ENCODE peak calls at places on chromosomes 3 and 15, in five cellular contexts. V is adrenal gland, Q is sigmoid colon, A is esophagus squamous epithelium, X is HFF-Myc. M is an unnamed sample.

GRCh38 chr3:104763007-104763406 is 603.7 kb upstream of the ALCAM start:
- DNase-seq in V (peak), Q (no peak), A (no peak), X (peak), M (no peak)

GRCh38 chr15:51006336-51006985 is 88.2 kb downstream of the TNFAIP8L3 start:
- DNase-seq in V (no peak), Q (no peak), A (no peak), X (no peak), M (no peak)

GRCh38 chr15:85399627-85400026 is 19.2 kb downstream of the AKAP13 start:
- DNase-seq in V (no peak), Q (no peak), A (no peak), X (no peak), M (no peak)

GRCh38 chr3:158768361-158768787 is 33.5 kb upstream of the MFSD1 start:
- DNase-seq in V (peak), Q (peak), A (no peak), X (no peak), M (no peak)

GRCh38 chr3:142888484-142889262 is at the start of gene PCOLCE2:
- DNase-seq in V (no peak), Q (peak), A (no peak), X (no peak), M (peak)

GRCh38 chr15:68427366-68427765 is 4.6 kb downstream of the ITGA11 start:
- DNase-seq in V (no peak), Q (no peak), A (no peak), X (no peak), M (no peak)

GRCh38 chr3:41265011-41265545 is 65.8 kb downstream of the CTNNB1 start:
- DNase-seq in V (no peak), Q (no peak), A (no peak), X (peak), M (no peak)

GRCh38 chr3:193897288-193897687 is 238.7 kb upstream of the HES1 start:
- DNase-seq in V (peak), Q (no peak), A (no peak), X (no peak), M (no peak)

GRCh38 chr3:134143828-134144390 is 106.8 kb downstream of the RYK start:
- DNase-seq in V (no peak), Q (no peak), A (no peak), X (no peak), M (no peak)

GRCh38 chr3:97957617-97958311 is 14.5 kb downstream of the RIOX2 start:
- DNase-seq in V (peak), Q (peak), A (no peak), X (no peak), M (no peak)

GRCh38 chr15:99087405-99087943 is 17.4 kb upstream of the SYNM start:
- DNase-seq in V (no peak), Q (no peak), A (no peak), X (no peak), M (no peak)

GRCh38 chr15:99086327-99086667 is 18.6 kb upstream of the SYNM start:
- DNase-seq in V (peak), Q (no peak), A (no peak), X (no peak), M (no peak)

GRCh38 chr15:99090938-99091337 is 13.9 kb upstream of the SYNM start:
- DNase-seq in V (no peak), Q (no peak), A (no peak), X (no peak), M (no peak)

GRCh38 chr15:99092554-99093172 is 12.2 kb upstream of the SYNM start:
- DNase-seq in V (no peak), Q (no peak), A (no peak), X (no peak), M (no peak)

DNA sequence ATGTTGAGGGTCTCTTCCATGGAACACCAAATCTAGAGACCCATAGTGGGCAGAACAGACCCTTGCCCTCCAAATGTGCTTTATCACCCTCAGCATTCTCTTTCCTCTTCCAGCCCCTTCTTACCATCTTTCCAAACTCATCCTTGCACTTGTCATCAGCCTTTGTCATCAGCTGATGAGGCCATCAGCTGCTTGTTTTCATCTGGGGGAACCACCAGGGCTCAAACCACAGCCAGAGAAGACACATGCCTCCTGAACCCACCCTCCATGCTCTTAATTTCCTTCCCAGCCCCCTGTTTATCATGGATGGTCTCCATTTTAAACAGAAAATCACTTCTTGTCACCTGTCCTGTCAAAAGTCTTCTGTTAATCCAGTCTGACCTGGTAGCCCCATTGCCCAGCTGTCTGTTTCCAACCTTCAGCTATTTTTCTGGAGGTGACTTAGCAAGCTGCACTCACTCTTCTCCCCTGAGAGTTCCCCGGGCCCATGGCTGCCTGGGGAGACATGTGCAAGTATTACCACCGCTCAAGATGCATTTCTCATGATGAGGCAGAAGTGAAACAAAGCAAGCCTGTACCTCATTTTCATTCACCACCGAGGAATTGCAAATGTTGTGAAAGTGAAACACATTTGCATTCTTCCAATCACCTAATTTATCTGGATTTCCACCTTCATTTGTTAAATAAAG is 14.7 kb upstream of the SYNM start:
- DNase-seq in V (no peak), Q (no peak), A (no peak), X (no peak), M (no peak)
- TF ChIP-seq CTCF in V (no peak), Q (no peak), A (no peak), X (no peak), M (no peak)

DNA sequence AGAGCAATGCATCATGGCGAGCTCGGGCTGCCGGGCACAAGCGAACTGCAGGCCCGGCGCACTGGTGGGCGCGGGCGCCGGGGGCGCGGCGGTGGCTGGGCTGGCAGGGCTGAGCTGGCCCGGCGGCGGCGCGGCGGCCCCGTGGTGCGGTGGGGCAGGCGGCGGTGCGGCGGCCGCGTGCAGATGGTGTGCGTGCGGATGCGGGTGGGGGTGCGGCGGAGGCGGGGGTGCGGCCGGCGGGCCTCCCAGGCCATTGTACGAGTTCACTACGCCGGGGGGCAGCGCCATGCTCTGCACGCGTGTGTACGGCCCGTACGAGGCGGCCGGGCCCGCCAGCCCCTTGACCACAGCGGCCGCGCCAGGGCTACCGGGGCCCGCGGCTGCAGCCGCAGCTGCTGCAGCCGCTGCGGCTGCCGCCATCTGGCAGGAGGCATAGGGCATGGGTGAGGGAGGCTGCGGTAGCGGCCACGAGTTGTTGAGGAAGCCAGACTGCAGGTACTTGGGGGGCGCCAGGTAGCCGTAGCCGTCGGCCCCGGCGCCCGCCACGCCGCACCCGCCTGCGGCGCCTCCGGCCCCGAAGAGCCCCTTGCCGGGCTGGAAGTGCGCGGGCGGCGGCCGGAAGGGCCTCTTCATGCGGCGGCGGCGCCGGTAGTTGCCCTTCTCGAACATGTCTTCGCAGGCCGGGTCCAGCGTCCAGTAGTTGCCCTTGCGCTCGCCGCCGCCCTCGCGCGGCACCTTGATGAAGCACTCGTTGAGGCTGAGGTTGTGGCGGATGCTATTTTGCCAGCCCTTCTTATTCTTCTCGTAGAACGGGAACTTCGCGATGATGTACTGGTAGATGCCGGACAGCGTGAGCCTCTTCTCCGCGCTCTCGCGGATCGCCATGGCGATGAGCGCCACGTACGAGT is 1.0 kb downstream of the FOXL2 start:
- DNase-seq in V (peak), Q (no peak), A (no peak), X (no peak), M (peak)
- TF ChIP-seq CTCF in V (no peak), Q (no peak), A (no peak), X (peak), M (no peak)

DNA sequence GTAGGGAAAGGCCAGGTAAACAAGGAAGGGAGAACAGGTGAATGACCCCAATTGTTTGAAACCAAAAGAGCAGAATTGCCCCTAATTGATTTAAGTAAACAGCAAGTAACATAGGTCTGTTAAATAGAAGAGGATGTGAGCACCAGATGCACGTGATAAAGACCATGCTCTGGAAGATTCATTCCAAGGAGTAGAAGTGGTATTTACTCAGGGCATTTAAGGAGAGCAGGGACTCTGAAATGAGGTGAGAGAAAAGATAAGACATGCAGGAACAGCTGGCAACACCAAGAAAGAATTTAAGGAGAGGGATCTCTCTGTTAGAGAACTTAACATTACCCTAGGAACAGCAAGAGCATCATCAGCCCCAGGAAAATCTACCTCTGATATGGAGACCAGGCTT is 6.2 kb downstream of the NUDT16 start:
- DNase-seq in V (no peak), Q (no peak), A (no peak), X (no peak), M (no peak)
- TF ChIP-seq CTCF in V (no peak), Q (no peak), A (no peak), X (no peak), M (no peak)

GRCh38 chr3:123034120-123034519 is 6.6 kb upstream of the SEMA5B start:
- DNase-seq in V (no peak), Q (peak), A (no peak), X (no peak), M (no peak)
- TF ChIP-seq CTCF in V (no peak), Q (no peak), A (no peak), X (no peak), M (no peak)

DNA sequence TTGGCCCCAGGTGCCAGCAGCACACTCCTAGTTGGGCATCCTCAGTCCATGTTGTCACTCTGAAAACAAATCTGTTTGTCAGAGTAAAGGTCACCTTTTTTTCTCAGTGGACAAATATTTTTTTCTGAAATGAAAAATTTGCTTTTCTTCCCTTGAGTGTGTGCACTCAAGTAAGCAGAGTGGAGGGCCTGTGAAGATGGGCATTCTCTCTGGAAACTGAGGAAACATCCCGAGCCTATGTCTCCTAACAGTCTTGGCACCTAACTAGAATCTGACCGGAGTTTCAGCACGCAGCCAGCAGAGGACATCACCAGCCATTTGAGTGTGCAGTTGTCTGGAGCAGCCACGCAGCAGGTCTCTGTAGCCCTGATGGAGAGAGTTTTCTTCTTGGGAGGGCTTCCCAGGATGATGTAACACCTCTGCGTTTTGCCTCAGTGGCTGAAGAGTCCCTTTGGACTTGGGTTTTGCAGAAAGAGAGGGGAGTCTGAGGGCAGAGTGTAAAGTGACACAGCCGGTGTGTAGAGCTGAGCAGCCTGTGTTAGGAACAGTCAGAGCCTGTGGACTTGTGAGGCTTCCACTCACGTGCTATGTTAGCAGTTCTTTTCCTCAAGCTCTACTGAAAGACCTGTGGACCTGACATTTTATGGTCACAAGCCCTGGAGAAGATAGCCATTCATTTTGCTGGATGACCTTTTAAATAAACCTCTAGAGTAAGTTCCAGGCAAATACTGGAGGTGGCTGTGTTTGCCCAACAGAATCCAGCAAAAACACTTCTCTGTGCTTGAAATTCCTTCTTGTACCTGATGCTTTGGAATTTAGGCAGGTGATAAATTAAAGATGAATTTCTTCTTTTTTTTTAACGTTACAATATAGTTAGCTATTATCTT is 51.6 kb downstream of the ABHD2 start:
- DNase-seq in V (no peak), Q (no peak), A (no peak), X (no peak), M (no peak)
- TF ChIP-seq CTCF in V (no peak), Q (no peak), A (no peak), X (peak), M (no peak)

DNA sequence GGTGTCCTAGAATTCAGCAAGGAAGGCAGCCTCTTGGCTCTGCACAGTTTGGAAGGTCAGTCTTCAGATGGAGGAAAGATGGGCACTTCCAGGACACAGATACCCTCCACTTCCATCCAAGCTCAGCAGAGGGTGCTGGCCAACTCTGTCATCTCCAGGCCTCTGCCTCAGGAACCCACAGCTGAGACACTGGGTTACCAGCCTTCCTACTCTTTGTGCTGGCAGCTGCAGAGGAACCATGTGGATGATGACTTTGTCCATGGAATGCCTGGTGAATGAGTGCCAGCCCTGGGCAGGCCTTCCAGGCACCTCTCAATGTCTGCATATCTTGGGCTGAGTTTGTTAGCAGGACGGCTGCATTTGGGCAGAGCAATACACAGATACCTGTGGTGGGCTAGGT is 325.6 kb upstream of the CTDSPL start:
- DNase-seq in V (no peak), Q (no peak), A (no peak), X (no peak), M (no peak)
- TF ChIP-seq CTCF in V (no peak), Q (no peak), A (no peak), X (no peak), M (no peak)

M was measured in activated CD8-positive, alpha-beta T cell treated with anti-CD3 and anti-CD28 coated beads for 36 hours.